ENCODE peak calls at places on chromosomes 12 and 14, in six cellular contexts. P is neuronal stem cell, B is IMR-90, Z is mesenchymal stem cell, U is H9, N is trophoblast cell. I is an unnamed sample.

GRCh38 chr12:124675881-124676688 is 108.7 kb upstream of the NCOR2 start:
- DNase-seq in P (no peak), U (no peak), N (peak), B (peak), Z (peak), I (no peak)

GRCh38 chr12:114408415-114408814 is 2.5 kb upstream of the TBX5 start:
- DNase-seq in N (no peak), B (no peak), P (no peak), U (no peak), Z (no peak), I (no peak)

GRCh38 chr12:47864646-47865235 is 40.1 kb downstream of the VDR start:
- DNase-seq in U (peak), B (no peak), N (no peak), Z (no peak), P (no peak), I (no peak)

GRCh38 chr14:30020271-30020670 is 92.6 kb upstream of the PRKD1 start:
- DNase-seq in P (no peak), N (no peak), U (no peak), Z (no peak), B (no peak), I (no peak)

GRCh38 chr14:67622675-67623074 is 3.0 kb downstream of the ARG2 start:
- DNase-seq in Z (peak), U (peak), B (peak), P (peak), N (no peak), I (no peak)

GRCh38 chr12:104054681-104055346 is 4.8 kb upstream of the GLT8D2 start:
- DNase-seq in P (no peak), B (no peak), U (peak), Z (no peak), N (no peak), I (peak)

GRCh38 chr12:116454950-116455447 is 104.2 kb upstream of the MAP1LC3B2 start:
- DNase-seq in U (no peak), Z (peak), B (peak), N (peak), P (no peak), I (no peak)

GRCh38 chr12:111761099-111761498 is 5.6 kb upstream of the ALDH2 start:
- DNase-seq in B (no peak), P (no peak), N (no peak), Z (no peak), U (no peak), I (no peak)

GRCh38 chr14:23396781-23397407 is 11.2 kb downstream of the MYH6 start:
- DNase-seq in Z (no peak), P (no peak), U (no peak), B (no peak), N (no peak), I (no peak)

GRCh38 chr12:58174316-58174715 is 232.9 kb downstream of the ATP23 start:
- DNase-seq in P (no peak), B (no peak), Z (no peak), N (no peak), U (no peak), I (no peak)

GRCh38 chr14:56145965-56146364 is 27.8 kb downstream of the PELI2 start:
- DNase-seq in Z (peak), N (no peak), B (peak), P (no peak), U (no peak), I (no peak)

GRCh38 chr12:122062832-122063690 is 15.5 kb upstream of the MLXIP start:
- DNase-seq in U (peak), Z (peak), B (peak), P (no peak), N (peak), I (no peak)

GRCh38 chr12:109385339-109386078 is 37.8 kb downstream of the MYO1H start:
- DNase-seq in N (peak), P (peak), B (peak), Z (peak), U (no peak), I (no peak)

GRCh38 chr14:63563370-63564026 is 20.3 kb upstream of the PPP2R5E start:
- DNase-seq in B (peak), P (no peak), N (peak), U (no peak), Z (peak), I (no peak)

GRCh38 chr14:76546426-76547221 is 170.7 kb downstream of the ESRRB start:
- DNase-seq in B (no peak), U (peak), N (no peak), Z (no peak), P (peak), I (no peak)

GRCh38 chr12:3147260-3147659 is 70.1 kb downstream of the TSPAN9 start:
- DNase-seq in P (no peak), N (no peak), U (no peak), B (no peak), Z (no peak), I (no peak)

GRCh38 chr12:67355428-67356385 is 86.5 kb downstream of the CAND1 start:
- DNase-seq in B (peak), Z (peak), N (no peak), P (peak), U (no peak), I (no peak)

GRCh38 chr12:112973712-112974305 is 4.5 kb upstream of the OAS2 start:
- DNase-seq in U (no peak), N (no peak), Z (no peak), B (no peak), P (no peak), I (no peak)

GRCh38 chr12:57430117-57430930 is 519 bp downstream of the R3HDM2 start:
- DNase-seq in P (peak), B (peak), U (peak), Z (peak), N (peak), I (no peak)

GRCh38 chr14:21840765-21841164 is 167.1 kb upstream of the OR4E1 start:
- DNase-seq in P (no peak), B (no peak), N (no peak), U (peak), Z (no peak), I (no peak)

GRCh38 chr12:8734873-8735381 is 37.1 kb downstream of the RIMKLB start:
- DNase-seq in B (peak), U (no peak), N (no peak), Z (no peak), P (no peak), I (no peak)

GRCh38 chr12:109088818-109089217 is 4.5 kb downstream of the ALKBH2 start:
- DNase-seq in B (peak), N (no peak), Z (no peak), U (no peak), P (no peak), I (no peak)

GRCh38 chr12:57096099-57096572 is 7.2 kb downstream of the NAB2 start:
- DNase-seq in Z (no peak), P (no peak), B (no peak), U (no peak), N (no peak), I (no peak)

GRCh38 chr12:22415342-22416309 is 81.1 kb upstream of the ST8SIA1 start:
- DNase-seq in U (no peak), Z (no peak), N (no peak), B (no peak), P (no peak), I (no peak)

GRCh38 chr14:65997350-65997749 is 488.8 kb upstream of the CCDC196 start:
- DNase-seq in P (no peak), Z (no peak), N (no peak), U (no peak), B (no peak), I (no peak)

GRCh38 chr12:121240484-121241202 is 30.7 kb downstream of the P2RX4 start:
- DNase-seq in U (peak), P (no peak), B (no peak), Z (no peak), N (no peak), I (no peak)

GRCh38 chr14:64800000-64800399 is 79.7 kb downstream of the SPTB start:
- DNase-seq in N (no peak), U (peak), B (peak), Z (peak), P (no peak), I (no peak)

GRCh38 chr14:73713804-73714655 is at the start of gene PNMA1:
- DNase-seq in Z (peak), U (peak), B (peak), P (peak), N (peak), I (peak)

GRCh38 chr12:75115748-75116147 is 93.9 kb downstream of the KCNC2 start:
- DNase-seq in P (no peak), N (no peak), Z (no peak), U (no peak), B (no peak), I (no peak)
- H3K14ac ChIP-seq in P (no peak), N (no peak), Z (no peak), U (no peak), B (no peak), I (no peak)

DNA sequence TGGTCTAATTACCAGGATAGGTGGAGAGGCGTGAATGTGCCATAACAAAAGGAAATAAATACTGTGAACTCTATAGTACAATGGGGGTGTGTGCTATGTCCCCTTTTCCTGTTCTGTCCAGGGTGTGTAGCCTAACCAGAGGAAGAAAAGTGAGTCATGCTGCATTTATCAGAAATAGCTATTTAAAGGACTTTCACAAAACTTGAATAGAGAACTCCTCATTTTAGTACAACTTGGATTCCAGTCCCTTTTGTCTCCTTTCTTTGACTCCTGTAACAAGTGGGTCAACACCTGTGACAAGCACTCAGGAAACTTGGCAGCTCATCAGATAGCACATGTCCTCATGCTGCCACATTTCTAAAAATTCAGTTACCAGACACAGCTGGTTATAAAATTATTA is 123.4 kb downstream of the CCDC91 start:
- DNase-seq in B (peak), Z (peak), P (no peak), U (no peak), N (no peak), I (no peak)
- H3K14ac ChIP-seq in B (no peak), Z (no peak), P (no peak), U (no peak), N (no peak), I (no peak)

GRCh38 chr14:69084023-69084422 is 68.9 kb downstream of the DCAF5 start:
- DNase-seq in U (no peak), P (no peak), Z (no peak), N (no peak), B (no peak), I (no peak)
- H3K14ac ChIP-seq in U (no peak), P (no peak), Z (no peak), N (no peak), B (no peak), I (no peak)

DNA sequence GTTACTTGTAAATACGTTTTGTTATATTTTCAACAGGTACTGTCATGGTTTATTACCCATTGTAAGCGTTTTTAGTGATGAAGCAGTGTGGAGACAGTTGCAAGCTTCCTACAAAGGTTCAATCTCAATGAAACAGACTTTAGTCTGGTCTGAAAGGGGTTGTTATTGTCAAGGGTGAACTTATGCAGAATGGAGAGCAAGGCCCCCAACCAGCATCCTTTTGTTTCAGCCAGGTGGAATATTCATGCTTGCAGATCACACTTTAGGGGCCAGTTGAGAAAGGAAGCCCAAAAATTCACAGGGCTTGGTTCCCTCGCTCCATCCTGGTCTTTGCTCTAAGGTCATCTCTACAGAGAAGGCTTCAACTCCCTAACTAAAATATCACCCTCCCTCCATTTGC is 103.7 kb downstream of the PRICKLE1 start:
- DNase-seq in N (no peak), B (no peak), P (no peak), Z (no peak), U (peak), I (peak)
- H3K14ac ChIP-seq in N (no peak), B (no peak), P (no peak), Z (no peak), U (no peak), I (no peak)

DNA sequence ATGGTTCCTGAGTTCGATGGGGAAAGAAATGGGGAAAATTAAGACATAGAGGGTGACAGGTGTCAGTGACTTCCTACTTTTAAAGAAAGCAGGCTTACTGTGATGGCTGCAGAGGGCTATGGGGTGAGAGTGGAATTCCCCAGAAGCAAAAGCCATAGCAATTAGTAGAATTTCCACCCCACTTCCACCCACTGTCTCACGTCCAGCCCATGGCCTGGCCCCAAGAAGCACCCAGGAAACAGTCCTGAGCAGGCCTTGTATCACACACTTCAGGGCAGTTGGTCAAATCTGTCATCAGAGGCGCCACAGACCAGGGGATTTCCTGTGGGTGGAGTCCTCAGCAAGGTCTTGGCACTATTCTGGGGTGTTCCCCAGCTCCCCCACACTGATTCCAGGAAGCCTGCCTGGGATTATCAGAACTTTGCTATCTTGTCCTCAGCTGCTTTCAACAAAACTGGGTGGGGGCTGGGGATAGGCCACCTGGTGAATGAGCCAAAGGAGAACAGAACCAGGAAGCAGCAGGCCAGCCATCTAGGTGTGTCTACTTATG is 120.1 kb upstream of the CCND2 start:
- DNase-seq in N (peak), B (no peak), P (no peak), U (no peak), Z (no peak), I (no peak)
- H3K14ac ChIP-seq in N (no peak), B (no peak), P (no peak), U (no peak), Z (no peak), I (no peak)

DNA sequence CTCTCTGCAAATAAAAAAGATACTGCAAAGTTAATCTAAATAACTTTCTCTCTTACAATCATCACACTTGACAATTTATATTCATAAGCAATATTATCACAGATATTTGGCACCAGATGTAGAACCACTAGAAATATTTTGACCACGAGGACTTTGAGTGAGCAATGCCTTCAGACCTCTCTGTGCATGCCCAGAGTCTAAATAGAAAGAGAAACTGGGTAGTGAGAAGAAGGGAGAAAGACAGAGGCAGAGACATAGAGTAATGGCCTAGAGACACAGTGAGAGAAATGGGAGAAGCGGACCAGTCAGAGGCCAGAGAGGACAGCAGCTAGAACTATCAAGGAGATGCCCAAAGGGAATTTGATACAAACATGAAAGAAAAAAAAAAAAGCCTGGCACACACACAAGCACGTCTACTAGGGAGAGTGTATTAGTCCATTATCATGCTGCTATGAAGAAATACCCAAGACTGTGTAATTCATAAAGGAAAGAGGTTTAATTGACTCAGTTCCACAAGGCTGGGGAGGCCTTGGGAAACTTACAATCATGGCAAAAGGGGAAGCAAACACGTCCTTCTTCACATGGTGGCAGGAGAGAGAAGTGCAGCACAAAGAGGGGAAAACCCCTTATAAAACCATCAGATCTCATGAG is 41.1 kb downstream of the BMP4 start:
- DNase-seq in U (no peak), P (no peak), N (no peak), Z (peak), B (no peak), I (no peak)
- H3K14ac ChIP-seq in U (no peak), P (no peak), N (no peak), Z (no peak), B (peak), I (no peak)

DNA sequence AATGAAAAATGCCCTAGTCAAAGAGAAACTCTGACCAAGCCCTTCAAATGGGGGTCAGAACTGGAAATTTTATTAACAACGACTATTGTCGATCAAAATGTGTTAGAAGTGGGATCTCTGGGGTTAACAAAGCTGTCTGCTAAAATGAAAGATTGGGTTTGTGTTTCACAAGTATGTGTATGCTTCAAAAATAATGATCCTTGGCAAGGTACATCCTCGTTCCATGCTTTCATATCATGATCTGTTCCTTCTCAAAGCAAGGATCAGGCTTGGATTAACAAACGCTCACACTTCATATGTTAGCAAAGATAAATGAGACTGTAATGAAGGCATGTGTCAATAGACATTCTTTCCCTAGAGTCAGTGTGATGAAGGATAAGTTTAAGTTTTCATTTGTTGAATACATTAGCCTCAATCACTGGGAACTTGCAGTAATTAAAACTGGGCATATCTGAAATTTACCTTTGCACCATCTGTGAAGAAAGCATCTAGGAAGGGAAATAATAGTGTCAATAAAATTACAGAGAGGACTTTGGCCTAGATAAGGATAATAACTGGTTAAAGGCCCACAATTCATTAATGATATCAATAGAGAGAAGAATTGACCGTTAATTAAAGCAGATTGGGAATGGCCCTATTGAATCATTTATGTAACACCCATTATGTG is 91.8 kb downstream of the RIN3 start:
- DNase-seq in B (no peak), U (no peak), Z (no peak), N (no peak), P (no peak), I (no peak)
- H3K14ac ChIP-seq in B (no peak), U (no peak), Z (no peak), N (no peak), P (no peak), I (no peak)